ENCODE peak calls at places on chromosomes 1 and 21, in nine cellular contexts. Z, T, H, K, X, M, F, B and E are unnamed samples.

GRCh38 chr1:11071463-11072215 is 11.8 kb upstream of the SRM start:
- DNase-seq in T (no peak), H (no peak), M (no peak), X (no peak), Z (peak), K (no peak), B (no peak), F (no peak), E (no peak)

GRCh38 chr1:24917327-24918074 is 12.6 kb downstream of the RUNX3 start:
- DNase-seq in B (no peak), K (no peak), T (no peak), M (no peak), Z (no peak), H (no peak), F (no peak), X (no peak), E (no peak)

GRCh38 chr1:74703386-74704182 is 29.3 kb downstream of the CRYZ start:
- DNase-seq in X (no peak), F (no peak), T (no peak), B (no peak), M (no peak), H (no peak), Z (no peak), K (no peak), E (no peak)

GRCh38 chr1:243842978-243843490 is 7.0 kb downstream of the AKT3 start:
- DNase-seq in Z (no peak), K (no peak), H (peak), T (no peak), X (no peak), F (peak), M (no peak), B (peak), E (peak)

GRCh38 chr1:214970016-214970415 is 112.5 kb upstream of the KCNK2 start:
- DNase-seq in T (no peak), F (no peak), X (no peak), K (no peak), M (no peak), Z (no peak), H (no peak), B (no peak), E (no peak)

GRCh38 chr1:65153635-65154034 is 5.6 kb downstream of the AK4 start:
- DNase-seq in B (no peak), T (no peak), X (no peak), Z (no peak), M (no peak), H (no peak), F (no peak), K (no peak), E (no peak)

GRCh38 chr1:14881775-14882672 is 271.5 kb upstream of the TMEM51 start:
- DNase-seq in M (no peak), Z (no peak), K (no peak), H (no peak), B (peak), T (peak), X (no peak), F (no peak), E (peak)

GRCh38 chr21:16570196-16570595 is 840.4 kb downstream of the USP25 start:
- DNase-seq in X (no peak), F (peak), Z (no peak), T (no peak), B (peak), M (no peak), H (no peak), K (no peak), E (no peak)

GRCh38 chr1:9859252-9860014 is 35.7 kb upstream of the CLSTN1 start:
- DNase-seq in H (peak), Z (no peak), B (peak), M (no peak), K (no peak), X (no peak), T (no peak), F (peak), E (no peak)

GRCh38 chr1:220367833-220368232 is 95.6 kb upstream of the RAB3GAP2 start:
- DNase-seq in B (no peak), X (no peak), H (no peak), K (no peak), M (no peak), F (no peak), Z (no peak), T (no peak), E (no peak)

GRCh38 chr1:157580179-157580827 is 17.6 kb downstream of the FCRL4 start:
- DNase-seq in B (peak), X (peak), M (no peak), Z (no peak), H (peak), K (no peak), F (peak), T (peak), E (peak)

GRCh38 chr1:73801912-73802429 is 396.0 kb downstream of the LRRIQ3 start:
- DNase-seq in M (no peak), X (no peak), K (no peak), Z (no peak), T (no peak), B (no peak), H (no peak), F (no peak), E (no peak)

GRCh38 chr1:2113620-2114135 is 63.5 kb downstream of the PRKCZ start:
- DNase-seq in T (no peak), K (no peak), Z (peak), X (no peak), B (no peak), M (no peak), F (no peak), H (no peak), E (no peak)